ENCODE peak calls at places on chromosome 4, in nine cellular contexts. D is sigmoid colon, E is body of pancreas, C is heart left ventricle, K is K562, G is right lobe of liver, U is breast epithelium, J is IMR-90, V is suprapubic skin. M is an unnamed sample.

GRCh38 chr4:141899541-141899940 is 263.2 kb downstream of the IL15 start:
- DNase-seq in D (no peak), E (no peak), C (no peak), K (no peak), G (no peak), U (no peak), J (no peak), V (no peak), M (no peak)

GRCh38 chr4:119750048-119750447 is 121.4 kb upstream of the PDE5A start:
- DNase-seq in D (no peak), E (no peak), C (no peak), K (no peak), G (no peak), U (no peak), J (no peak), V (no peak), M (no peak)

GRCh38 chr4:40441415-40441814 is 106.3 kb downstream of the CHRNA9 start:
- DNase-seq in D (no peak), E (no peak), C (no peak), K (no peak), G (no peak), U (no peak), J (no peak), V (no peak), M (no peak)

GRCh38 chr4:173332021-173332487 is 2.1 kb downstream of the HMGB2 start:
- DNase-seq in D (no peak), E (no peak), C (no peak), K (no peak), G (no peak), U (no peak), J (peak; percentile 16), V (no peak), M (no peak)

GRCh38 chr4:17765514-17766286 is 15.7 kb downstream of the FAM184B start:
- DNase-seq in D (no peak), E (no peak), C (no peak), K (no peak), G (no peak), U (no peak), J (no peak), V (no peak), M (no peak)

GRCh38 chr4:100067255-100067654 is 117.2 kb upstream of the H2AZ1 start:
- DNase-seq in D (no peak), E (no peak), C (no peak), K (no peak), G (no peak), U (no peak), J (no peak), V (no peak), M (no peak)

GRCh38 chr4:156999175-156999517 is 27.5 kb upstream of the PDGFC start:
- DNase-seq in D (no peak), E (peak; percentile 79), C (peak; percentile 35), K (no peak), G (no peak), U (no peak), J (peak; percentile 97), V (no peak), M (peak; percentile 61)

GRCh38 chr4:124288706-124289486 is 423.6 kb downstream of the ANKRD50 start:
- DNase-seq in D (no peak), E (no peak), C (no peak), K (no peak), G (no peak), U (no peak), J (peak; percentile 33), V (no peak), M (no peak)

GRCh38 chr4:124018383-124019317 is 622.1 kb downstream of the SPRY1 start:
- DNase-seq in D (peak; percentile 79), E (peak; percentile 27), C (peak; percentile 74), K (no peak), G (peak; percentile 24), U (no peak), J (peak; percentile 37), V (peak; percentile 78), M (peak; percentile 12)

GRCh38 chr4:30754021-30754420 is 33.9 kb downstream of the PCDH7 start:
- DNase-seq in D (no peak), E (no peak), C (no peak), K (no peak), G (no peak), U (no peak), J (peak; percentile 75), V (no peak), M (no peak)

GRCh38 chr4:163343604-163344146 is at the start of gene NPY5R:
- DNase-seq in D (no peak), E (no peak), C (no peak), K (no peak), G (peak; percentile 16), U (no peak), J (no peak), V (peak; percentile 60), M (no peak)

GRCh38 chr4:159655547-159655946 is 552.7 kb downstream of the RAPGEF2 start:
- DNase-seq in D (no peak), E (no peak), C (no peak), K (no peak), G (no peak), U (no peak), J (no peak), V (no peak), M (no peak)

GRCh38 chr4:26285272-26285671 is 35.5 kb upstream of the RBPJ start:
- DNase-seq in D (no peak), E (no peak), C (no peak), K (no peak), G (no peak), U (no peak), J (no peak), V (no peak), M (no peak)

GRCh38 chr4:62080431-62080830 is 880.3 kb downstream of the ADGRL3 start:
- DNase-seq in D (no peak), E (no peak), C (no peak), K (no peak), G (no peak), U (no peak), J (no peak), V (no peak), M (no peak)

GRCh38 chr4:91621446-91621845 is 682.3 kb upstream of the GRID2 start:
- DNase-seq in D (no peak), E (no peak), C (no peak), K (no peak), G (no peak), U (no peak), J (no peak), V (no peak), M (no peak)

GRCh38 chr4:98199247-98199646 is 56.0 kb upstream of the STPG2 start:
- DNase-seq in D (no peak), E (peak; percentile 49), C (peak; percentile 10), K (no peak), G (no peak), U (no peak), J (no peak), V (no peak), M (no peak)

GRCh38 chr4:109067509-109068205 is 234.8 kb downstream of the COL25A1 start:
- DNase-seq in D (no peak), E (peak; percentile 24), C (no peak), K (no peak), G (no peak), U (no peak), J (peak; percentile 68), V (peak; percentile 78), M (peak; percentile 5)

GRCh38 chr4:123783091-123783765 is 386.6 kb downstream of the SPRY1 start:
- DNase-seq in D (no peak), E (no peak), C (no peak), K (no peak), G (no peak), U (no peak), J (peak; percentile 80), V (no peak), M (no peak)

GRCh38 chr4:188266386-188266785 is 127.1 kb downstream of the TRIML1 start:
- DNase-seq in D (no peak), E (no peak), C (no peak), K (no peak), G (no peak), U (no peak), J (no peak), V (no peak), M (no peak)

DNA sequence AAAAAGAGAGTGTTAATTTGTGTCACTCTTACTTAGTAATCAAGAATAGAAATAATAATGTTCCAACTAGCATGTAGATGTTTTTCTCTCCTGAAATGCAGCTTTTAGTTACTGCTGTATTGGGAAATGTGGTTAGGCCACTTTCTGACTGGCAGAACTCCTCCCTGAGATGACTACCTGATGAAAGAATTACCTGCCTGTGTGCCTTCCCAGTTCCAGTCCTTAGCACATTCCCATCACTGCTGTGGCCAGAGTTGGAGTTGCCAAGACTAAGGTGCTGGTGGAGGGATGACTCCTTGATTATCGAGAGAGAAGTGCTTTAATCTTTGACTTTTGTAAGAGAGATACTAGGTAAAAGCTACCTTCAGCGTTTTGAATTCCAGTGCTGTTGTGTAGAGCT is 9.5 kb downstream of the GAB1 start:
- DNase-seq in D (no peak), E (peak; percentile 44), C (no peak), K (no peak), G (no peak), U (no peak), J (no peak), V (no peak), M (peak; percentile 22)
- H3K4me3 ChIP-seq in D (no peak overlapping the region), E (no peak overlapping the region), C (peak overlapping the region; percentile 36), K (peak overlapping the region; percentile 27), G (no peak overlapping the region), U (no peak overlapping the region), J (no peak overlapping the region), V (no peak overlapping the region), M (no peak overlapping the region)

DNA sequence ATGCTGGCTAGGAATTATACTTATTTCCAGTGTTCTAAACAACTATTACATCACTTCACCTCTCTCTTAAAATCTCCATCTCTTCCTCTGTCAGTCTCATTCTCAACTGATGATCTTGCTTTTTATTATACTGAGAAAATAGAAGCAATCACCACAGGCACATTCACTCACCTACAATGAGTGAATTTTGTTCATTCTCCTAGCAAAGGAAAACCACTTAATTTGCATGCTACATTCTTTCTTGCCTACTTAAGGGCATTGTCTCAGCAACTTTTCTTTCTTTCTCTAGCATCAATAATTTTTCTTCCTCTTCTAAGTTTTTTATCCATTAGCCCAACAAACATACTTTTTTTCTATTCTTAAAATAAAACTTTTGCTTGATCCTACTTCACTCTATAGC is 21.1 kb upstream of the USP38 start:
- DNase-seq in D (no peak), E (no peak), C (no peak), K (no peak), G (no peak), U (no peak), J (no peak), V (no peak), M (no peak)
- TF ChIP-seq POLR2A in D (no peak), E (no peak), C (no peak), K (no peak), G (no peak), U (no peak), J (no peak), V (no peak), M (no peak)

GRCh38 chr4:24517676-24518075 is 66.7 kb downstream of the DHX15 start:
- DNase-seq in D (no peak), E (no peak), C (no peak), K (no peak), G (no peak), U (no peak), J (no peak), V (no peak), M (no peak)
- H3K27ac ChIP-seq in D (no peak overlapping the region), E (no peak overlapping the region), C (no peak overlapping the region), K (no peak overlapping the region), G (no peak overlapping the region), U (no peak overlapping the region), J (no peak overlapping the region), V (no peak overlapping the region), M (no peak overlapping the region)

DNA sequence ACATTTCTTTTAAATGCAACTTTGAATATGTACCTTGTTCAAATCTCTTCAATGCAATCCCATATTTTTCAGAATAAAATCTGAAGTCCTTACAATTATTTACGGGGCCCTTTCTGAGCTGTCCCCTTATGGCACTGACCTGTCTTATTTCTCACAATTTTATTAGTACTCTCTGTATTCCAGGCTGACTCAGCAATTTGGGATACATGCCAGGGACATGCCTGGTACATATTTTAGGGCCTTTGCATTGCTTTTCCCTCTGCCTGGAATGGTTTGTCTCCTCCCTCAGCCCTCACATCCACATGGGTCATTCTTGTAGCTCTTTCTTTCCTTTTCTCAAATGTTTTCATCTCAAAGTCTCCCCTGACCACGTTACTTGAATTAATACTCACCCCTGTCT is 172.2 kb upstream of the TECRL start:
- DNase-seq in D (no peak), E (peak; percentile 23), C (no peak), K (no peak), G (no peak), U (no peak), J (peak; percentile 0), V (no peak), M (no peak)
- H3K4me3 ChIP-seq in D (no peak overlapping the region), E (no peak overlapping the region), C (no peak overlapping the region), K (no peak overlapping the region), G (no peak overlapping the region), U (no peak overlapping the region), J (no peak overlapping the region), V (no peak overlapping the region), M (no peak overlapping the region)

M was measured in thyroid gland.